ENCODE peak calls at places on chromosomes 1 and 21, in nine cellular contexts. G is breast epithelium, J is left ventricle myocardium inferior, X is pancreas, I is endodermal cell, A is stomach, F is SK-N-SH, T is right lobe of liver, O is aorta. E is an unnamed sample.

GRCh38 chr1:86466986-86467385 is 1.7 kb upstream of the CLCA1 start:
- DNase-seq in G (no peak), J (no peak), X (no peak), I (no peak), A (no peak), F (no peak), T (no peak), O (no peak), E (no peak)

GRCh38 chr1:23651069-23651808 is 40.4 kb upstream of the RPL11 start:
- DNase-seq in G (peak; percentile 74), J (peak; percentile 77), X (peak; percentile 54), I (no peak), A (peak; percentile 49), F (peak; percentile 27), T (peak; percentile 82), O (peak; percentile 67), E (no peak)

GRCh38 chr21:39651206-39651605 is 38.5 kb downstream of the B3GALT5 start:
- DNase-seq in G (no peak), J (no peak), X (no peak), I (no peak), A (no peak), F (no peak), T (no peak), O (no peak), E (no peak)

GRCh38 chr1:228930479-228930957 is 195.2 kb downstream of the RHOU start:
- DNase-seq in G (no peak), J (no peak), X (no peak), I (peak; percentile 29), A (peak; percentile 37), F (no peak), T (no peak), O (no peak), E (no peak)

GRCh38 chr1:193156117-193156825 is 30.1 kb downstream of the B3GALT2 start:
- DNase-seq in G (no peak), J (no peak), X (no peak), I (no peak), A (no peak), F (no peak), T (no peak), O (no peak), E (no peak)

GRCh38 chr1:221462345-221462744 is 279.5 kb downstream of the DUSP10 start:
- DNase-seq in G (no peak), J (no peak), X (no peak), I (no peak), A (no peak), F (no peak), T (no peak), O (no peak), E (no peak)

GRCh38 chr1:171438441-171438840 is 46.9 kb upstream of the PRRC2C start:
- DNase-seq in G (no peak), J (peak; percentile 46), X (no peak), I (no peak), A (peak; percentile 54), F (no peak), T (no peak), O (peak; percentile 90), E (no peak)

GRCh38 chr1:167452483-167452882 is 65.8 kb downstream of the CD247 start:
- DNase-seq in G (no peak), J (no peak), X (no peak), I (no peak), A (no peak), F (no peak), T (no peak), O (no peak), E (no peak)

GRCh38 chr1:3834701-3835100 is 22.3 kb downstream of the CEP104 start:
- DNase-seq in G (no peak), J (no peak), X (no peak), I (no peak), A (no peak), F (no peak), T (no peak), O (peak; percentile 17), E (peak; percentile 21)

GRCh38 chr1:3836421-3836820 is 20.6 kb downstream of the CEP104 start:
- DNase-seq in G (no peak), J (no peak), X (no peak), I (no peak), A (no peak), F (no peak), T (no peak), O (no peak), E (peak; percentile 10)

GRCh38 chr1:3838788-3839187 is 18.2 kb downstream of the CEP104 start:
- DNase-seq in G (no peak), J (no peak), X (no peak), I (no peak), A (no peak), F (no peak), T (no peak), O (no peak), E (peak; percentile 22)

GRCh38 chr1:3837685-3838084 is 19.3 kb downstream of the CEP104 start:
- DNase-seq in G (no peak), J (no peak), X (no peak), I (no peak), A (no peak), F (no peak), T (no peak), O (peak; percentile 12), E (no peak)

DNA sequence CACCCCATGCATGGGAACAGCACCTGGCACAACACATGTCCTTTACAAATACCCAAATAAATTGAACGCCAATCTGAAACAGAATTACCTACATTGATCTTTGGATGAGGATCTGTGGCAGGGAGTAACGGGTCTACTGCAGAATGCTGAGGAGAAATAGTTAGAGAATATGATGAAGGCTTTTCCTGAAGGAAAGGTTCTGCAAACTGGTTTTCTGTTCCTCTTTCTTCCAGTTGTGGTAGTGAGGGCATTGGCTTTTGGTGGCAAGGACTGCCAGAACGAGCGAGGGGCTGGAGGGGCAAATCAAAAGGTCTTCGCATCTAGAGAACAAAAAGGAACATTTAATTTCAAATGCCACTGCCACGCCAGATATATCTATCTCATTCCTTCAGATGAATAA is 19.8 kb downstream of the CEP104 start:
- DNase-seq in G (no peak), J (no peak), X (no peak), I (no peak), A (no peak), F (no peak), T (no peak), O (peak; percentile 11), E (no peak)
- H3K36me3 ChIP-seq in G (peaks cover 11% of the 10 kb centered on the region), J (peaks cover 91% of the 10 kb centered on the region), X (peaks cover 26% of the 10 kb centered on the region), I (peaks cover 57% of the 10 kb centered on the region), A (peaks cover 99% of the 10 kb centered on the region), F (peaks cover 40% of the 10 kb centered on the region), T (peaks cover 50% of the 10 kb centered on the region), O (peaks cover 8% of the 10 kb centered on the region), E (peaks cover 51% of the 10 kb centered on the region)

DNA sequence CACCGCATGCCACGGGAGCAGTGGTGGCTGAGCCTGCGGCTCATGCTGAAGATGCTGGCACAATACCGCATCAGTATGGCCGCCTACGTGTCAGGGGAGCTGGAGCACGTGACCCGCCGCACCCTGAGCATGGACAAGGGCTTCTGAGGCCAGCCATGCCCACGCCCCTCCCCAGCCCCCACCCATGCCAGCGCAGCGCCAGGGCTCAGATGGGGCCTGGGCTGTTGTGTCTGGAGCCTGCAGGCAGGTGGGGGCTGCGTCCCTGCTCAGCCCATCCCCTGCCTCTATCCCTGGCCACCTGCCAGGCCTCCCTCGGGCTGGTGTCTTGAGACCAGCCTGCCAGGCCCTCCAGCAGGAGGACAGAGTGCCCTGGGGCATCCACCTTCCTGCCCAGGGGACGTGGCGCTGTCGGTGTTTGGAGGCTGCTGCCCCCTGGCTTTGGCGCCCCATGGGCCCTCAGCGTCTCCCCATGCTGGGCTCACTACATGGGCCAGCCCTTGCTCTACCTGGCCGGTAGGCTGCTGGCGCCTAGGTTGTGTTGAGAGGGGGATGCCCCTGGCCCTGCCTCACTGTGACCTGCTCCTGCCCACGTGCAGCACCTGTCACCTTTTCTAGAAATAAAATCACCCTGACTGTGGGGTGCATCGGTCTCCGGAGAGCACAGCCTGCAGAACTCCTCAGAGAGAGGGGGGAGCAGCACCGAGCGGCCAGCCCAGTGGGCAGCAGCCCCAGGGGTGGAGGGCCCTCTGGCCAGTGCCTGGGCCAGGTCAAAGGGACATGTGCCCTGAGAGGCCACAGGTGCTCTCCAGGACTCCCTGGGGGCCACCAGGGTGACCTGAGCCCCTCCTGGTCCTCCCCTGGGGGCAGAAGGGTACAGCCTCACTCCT is 12.2 kb downstream of the CFAP410 start:
- DNase-seq in G (no peak), J (no peak), X (no peak), I (no peak), A (no peak), F (peak; percentile 59), T (no peak), O (no peak), E (no peak)
- H3K36me3 ChIP-seq in G (peaks cover 8% of the 10 kb centered on the region), J (peaks cover 54% of the 10 kb centered on the region), X (peaks cover 14% of the 10 kb centered on the region), I (peaks cover 9% of the 10 kb centered on the region), A (peaks cover 96% of the 10 kb centered on the region), F (peaks cover 36% of the 10 kb centered on the region), T (peaks cover 25% of the 10 kb centered on the region), O (no peaks in the 10 kb centered on the region), E (peaks cover 7% of the 10 kb centered on the region)

GRCh38 chr1:17616731-17617279 is 77.3 kb downstream of the ARHGEF10L start:
- DNase-seq in G (no peak), J (no peak), X (no peak), I (no peak), A (no peak), F (no peak), T (no peak), O (no peak), E (no peak)

GRCh38 chr1:17620448-17620847 is 81.0 kb downstream of the ARHGEF10L start:
- DNase-seq in G (no peak), J (no peak), X (no peak), I (no peak), A (no peak), F (no peak), T (no peak), O (no peak), E (no peak)

GRCh38 chr1:17615959-17616358 is 76.5 kb downstream of the ARHGEF10L start:
- DNase-seq in G (no peak), J (no peak), X (no peak), I (no peak), A (no peak), F (no peak), T (no peak), O (no peak), E (no peak)

GRCh38 chr1:17618558-17619247 is 79.2 kb downstream of the ARHGEF10L start:
- DNase-seq in G (no peak), J (no peak), X (no peak), I (no peak), A (no peak), F (no peak), T (no peak), O (no peak), E (no peak)

GRCh38 chr1:17617787-17618557 is 78.5 kb downstream of the ARHGEF10L start:
- DNase-seq in G (no peak), J (peak; percentile 82), X (no peak), I (no peak), A (no peak), F (no peak), T (no peak), O (peak; percentile 91), E (no peak)
- H3K36me3 ChIP-seq in G (peaks cover 2% of the 10 kb centered on the region), J (peaks cover 45% of the 10 kb centered on the region), X (peaks cover 20% of the 10 kb centered on the region), I (no peaks in the 10 kb centered on the region), A (peaks cover 79% of the 10 kb centered on the region), F (peaks cover 19% of the 10 kb centered on the region), T (peaks cover 85% of the 10 kb centered on the region), O (no peaks in the 10 kb centered on the region), E (peaks cover 56% of the 10 kb centered on the region)

GRCh38 chr1:36092798-36093185 is 4.1 kb downstream of the ADPRS start:
- DNase-seq in G (no peak), J (no peak), X (no peak), I (no peak), A (no peak), F (no peak), T (no peak), O (no peak), E (no peak)

GRCh38 chr1:36094621-36095061 is 5.9 kb downstream of the ADPRS start:
- DNase-seq in G (no peak), J (no peak), X (no peak), I (no peak), A (no peak), F (peak; percentile 63), T (no peak), O (no peak), E (peak; percentile 30)

GRCh38 chr1:36092166-36092797 is 3.6 kb downstream of the ADPRS start:
- DNase-seq in G (no peak), J (no peak), X (no peak), I (no peak), A (no peak), F (no peak), T (no peak), O (no peak), E (no peak)

GRCh38 chr1:36093919-36094318 is 5.2 kb downstream of the ADPRS start:
- DNase-seq in G (no peak), J (no peak), X (no peak), I (no peak), A (no peak), F (peak; percentile 76), T (no peak), O (no peak), E (no peak)

DNA sequence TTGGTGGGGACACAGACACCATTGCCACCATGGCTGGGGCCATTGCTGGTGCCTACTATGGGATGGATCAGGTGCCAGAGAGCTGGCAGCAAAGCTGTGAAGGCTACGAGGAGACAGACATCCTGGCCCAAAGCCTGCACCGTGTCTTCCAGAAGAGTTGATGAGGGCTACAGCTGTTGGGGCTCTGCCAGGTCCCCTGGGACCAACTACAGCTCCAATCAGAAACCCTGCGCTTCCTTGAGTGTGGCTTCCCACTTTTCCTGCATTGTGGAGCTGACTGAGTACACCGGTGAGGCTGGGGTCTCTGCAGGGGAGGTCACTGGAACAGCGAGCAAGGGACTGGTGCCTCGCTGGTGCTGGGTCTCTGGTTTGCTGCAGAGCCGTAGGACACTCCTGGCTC is 4.5 kb downstream of the ADPRS start:
- DNase-seq in G (no peak), J (no peak), X (no peak), I (no peak), A (no peak), F (no peak), T (no peak), O (no peak), E (no peak)
- H3K36me3 ChIP-seq in G (no peaks in the 10 kb centered on the region), J (peaks cover 44% of the 10 kb centered on the region), X (peaks cover 6% of the 10 kb centered on the region), I (peaks cover 49% of the 10 kb centered on the region), A (peaks cover 63% of the 10 kb centered on the region), F (peaks cover 53% of the 10 kb centered on the region), T (peaks cover 41% of the 10 kb centered on the region), O (no peaks in the 10 kb centered on the region), E (peaks cover 15% of the 10 kb centered on the region)

E was measured in kidney.